ENCODE peak calls at places on chromosome 16, in eight cellular contexts. One of them, this sample, is unnamed.

GRCh38 chr16:22664132-22664531 is 149.8 kb upstream of the HS3ST2 start:
- DNase-seq in SK-N-SH: no peak
- DNase-seq in left kidney: no peak
- DNase-seq in stimulated activated CD8-positive, alpha-beta memory T cell treated with anti-CD3 and anti-CD28 coated beads, Interleukin-15, amount 100 ng/mL, for 24 hours: no peak
- DNase-seq in OCI-M1: no peak
- DNase-seq in GM23248: no peak
- DNase-seq in GM04503: no peak
- DNase-seq in kidney glomerular epithelial cell: no peak
- DNase-seq in this sample: no peak

GRCh38 chr16:73781297-73781696 is 515.3 kb upstream of the PSMD7 start:
- DNase-seq in GM04503: no peak
- DNase-seq in GM23248: no peak
- DNase-seq in stimulated activated CD8-positive, alpha-beta memory T cell treated with anti-CD3 and anti-CD28 coated beads, Interleukin-15, amount 100 ng/mL, for 24 hours: no peak
- DNase-seq in SK-N-SH: no peak
- DNase-seq in OCI-M1: no peak
- DNase-seq in kidney glomerular epithelial cell: no peak
- DNase-seq in left kidney: no peak
- DNase-seq in this sample: no peak

GRCh38 chr16:65667013-65667578 is 545.2 kb upstream of the CDH11 start:
- DNase-seq in stimulated activated CD8-positive, alpha-beta memory T cell treated with anti-CD3 and anti-CD28 coated beads, Interleukin-15, amount 100 ng/mL, for 24 hours: no peak
- DNase-seq in left kidney: peak; percentile 59
- DNase-seq in kidney glomerular epithelial cell: no peak
- DNase-seq in GM04503: no peak
- DNase-seq in GM23248: peak; percentile 42
- DNase-seq in OCI-M1: peak; percentile 66
- DNase-seq in SK-N-SH: no peak
- DNase-seq in this sample: no peak

GRCh38 chr16:82681592-82681991 is 54.8 kb downstream of the CDH13 start:
- DNase-seq in GM04503: no peak
- DNase-seq in OCI-M1: no peak
- DNase-seq in SK-N-SH: no peak
- DNase-seq in GM23248: no peak
- DNase-seq in kidney glomerular epithelial cell: no peak
- DNase-seq in stimulated activated CD8-positive, alpha-beta memory T cell treated with anti-CD3 and anti-CD28 coated beads, Interleukin-15, amount 100 ng/mL, for 24 hours: no peak
- DNase-seq in left kidney: peak; percentile 38
- DNase-seq in this sample: peak; percentile 65

GRCh38 chr16:27851586-27851985 is 211.9 kb downstream of the GSG1L start:
- DNase-seq in GM23248: no peak
- DNase-seq in left kidney: no peak
- DNase-seq in kidney glomerular epithelial cell: no peak
- DNase-seq in SK-N-SH: no peak
- DNase-seq in stimulated activated CD8-positive, alpha-beta memory T cell treated with anti-CD3 and anti-CD28 coated beads, Interleukin-15, amount 100 ng/mL, for 24 hours: no peak
- DNase-seq in GM04503: no peak
- DNase-seq in OCI-M1: no peak
- DNase-seq in this sample: no peak

GRCh38 chr16:66440271-66440802 is 13.2 kb downstream of the BEAN1 start:
- DNase-seq in kidney glomerular epithelial cell: no peak
- DNase-seq in stimulated activated CD8-positive, alpha-beta memory T cell treated with anti-CD3 and anti-CD28 coated beads, Interleukin-15, amount 100 ng/mL, for 24 hours: no peak
- DNase-seq in SK-N-SH: no peak
- DNase-seq in GM23248: no peak
- DNase-seq in OCI-M1: no peak
- DNase-seq in GM04503: no peak
- DNase-seq in left kidney: no peak
- DNase-seq in this sample: no peak

GRCh38 chr16:88883117-88883895 is 16.8 kb upstream of the PABPN1L start:
- DNase-seq in kidney glomerular epithelial cell: no peak
- DNase-seq in GM04503: no peak
- DNase-seq in stimulated activated CD8-positive, alpha-beta memory T cell treated with anti-CD3 and anti-CD28 coated beads, Interleukin-15, amount 100 ng/mL, for 24 hours: no peak
- DNase-seq in OCI-M1: no peak
- DNase-seq in left kidney: no peak
- DNase-seq in GM23248: no peak
- DNase-seq in SK-N-SH: no peak
- DNase-seq in this sample: no peak

GRCh38 chr16:27251561-27252205 is 16.9 kb downstream of the NSMCE1 start:
- DNase-seq in GM23248: no peak
- DNase-seq in SK-N-SH: no peak
- DNase-seq in kidney glomerular epithelial cell: no peak
- DNase-seq in left kidney: no peak
- DNase-seq in OCI-M1: no peak
- DNase-seq in stimulated activated CD8-positive, alpha-beta memory T cell treated with anti-CD3 and anti-CD28 coated beads, Interleukin-15, amount 100 ng/mL, for 24 hours: no peak
- DNase-seq in GM04503: no peak
- DNase-seq in this sample: no peak

GRCh38 chr16:13099822-13100221 is 198.4 kb downstream of the SHISA9 start:
- DNase-seq in left kidney: no peak
- DNase-seq in stimulated activated CD8-positive, alpha-beta memory T cell treated with anti-CD3 and anti-CD28 coated beads, Interleukin-15, amount 100 ng/mL, for 24 hours: no peak
- DNase-seq in GM23248: no peak
- DNase-seq in SK-N-SH: no peak
- DNase-seq in GM04503: no peak
- DNase-seq in OCI-M1: no peak
- DNase-seq in kidney glomerular epithelial cell: no peak
- DNase-seq in this sample: no peak

GRCh38 chr16:51994597-51994996 is 552.3 kb downstream of the TOX3 start:
- DNase-seq in GM23248: peak; percentile 24
- DNase-seq in stimulated activated CD8-positive, alpha-beta memory T cell treated with anti-CD3 and anti-CD28 coated beads, Interleukin-15, amount 100 ng/mL, for 24 hours: no peak
- DNase-seq in kidney glomerular epithelial cell: peak; percentile 54
- DNase-seq in left kidney: peak; percentile 70
- DNase-seq in GM04503: no peak
- DNase-seq in OCI-M1: no peak
- DNase-seq in SK-N-SH: no peak
- DNase-seq in this sample: peak; percentile 95

GRCh38 chr16:85917012-85917411 is 18.1 kb downstream of the IRF8 start:
- DNase-seq in stimulated activated CD8-positive, alpha-beta memory T cell treated with anti-CD3 and anti-CD28 coated beads, Interleukin-15, amount 100 ng/mL, for 24 hours: no peak
- DNase-seq in GM04503: no peak
- DNase-seq in kidney glomerular epithelial cell: no peak
- DNase-seq in left kidney: no peak
- DNase-seq in GM23248: no peak
- DNase-seq in OCI-M1: no peak
- DNase-seq in SK-N-SH: no peak
- DNase-seq in this sample: no peak